ENCODE peak calls at places on chromosomes 16 and 17, in six cellular contexts. T is NCI-H774; O is stimulated activated CD4-positive, alpha-beta T cell treated with anti-CD3 and anti-CD28 coated beads, Interleukin-15, amount 100 ng/mL, for 1 hour; F is K562; L is T-helper 17 cell; W is naive thymus-derived CD4-positive, alpha-beta T cell. A is an unnamed sample.

GRCh38 chr17:63447688-63448005 is 1.5 kb upstream of the CYB561 start:
- DNase-seq in L (no peak), W (no peak), T (no peak), O (no peak), F (peak; percentile 53), A (no peak)

GRCh38 chr17:41810659-41811548 is 845 bp downstream of the P3H4 start:
- DNase-seq in T (no peak), F (peak; percentile 39), L (no peak), O (no peak), W (no peak), A (no peak)

GRCh38 chr16:22004321-22004720 is 3.4 kb upstream of the PDZD9 start:
- DNase-seq in F (no peak), O (no peak), L (no peak), W (no peak), T (no peak), A (no peak)

GRCh38 chr16:68590201-68590994 is 51.3 kb downstream of the ZFP90 start:
- DNase-seq in T (no peak), O (peak; percentile 2), F (peak; percentile 57), L (peak; percentile 21), W (peak; percentile 42), A (peak; percentile 27)

GRCh38 chr17:39653662-39654331 is 11.4 kb upstream of the TCAP start:
- DNase-seq in W (peak; percentile 70), T (peak; percentile 57), F (peak; percentile 89), L (peak; percentile 61), O (peak; percentile 59), A (peak; percentile 73)

GRCh38 chr16:24409045-24409444 is 130.3 kb upstream of the RBBP6 start:
- DNase-seq in T (no peak), F (no peak), L (no peak), O (no peak), W (no peak), A (no peak)

GRCh38 chr16:29756654-29757053 is 10.9 kb upstream of the C16orf54 start:
- DNase-seq in F (no peak), O (no peak), T (no peak), W (peak; percentile 76), L (no peak), A (no peak)

GRCh38 chr16:73125860-73126259 is 77.9 kb upstream of the ZFHX3 start:
- DNase-seq in W (no peak), F (no peak), O (no peak), L (no peak), T (no peak), A (no peak)

GRCh38 chr17:41308251-41308917 is 725 bp downstream of the KRTAP16-1 start:
- DNase-seq in F (no peak), W (peak; percentile 94), O (peak; percentile 71), L (peak; percentile 76), T (peak; percentile 85), A (peak; percentile 80)

GRCh38 chr17:2694381-2695242 is 17.0 kb downstream of the CLUH start:
- DNase-seq in W (no peak), T (no peak), F (no peak), O (no peak), L (no peak), A (no peak)

GRCh38 chr17:62656446-62656845 is 29.0 kb downstream of the MRC2 start:
- DNase-seq in L (no peak), O (no peak), W (no peak), F (no peak), T (no peak), A (no peak)

GRCh38 chr17:13118311-13118710 is 100.5 kb upstream of the ELAC2 start:
- DNase-seq in W (no peak), F (no peak), T (no peak), L (no peak), O (no peak), A (no peak)

GRCh38 chr17:79205688-79206205 is 131.1 kb downstream of the ENGASE start:
- DNase-seq in F (no peak), O (no peak), T (no peak), W (no peak), L (no peak), A (no peak)

GRCh38 chr17:73782641-73783381 is 138.6 kb upstream of the SDK2 start:
- DNase-seq in L (no peak), W (no peak), T (peak; percentile 51), O (no peak), F (peak; percentile 50), A (no peak)

GRCh38 chr17:80089762-80090161 is 11.6 kb upstream of the GAA start:
- DNase-seq in W (no peak), L (no peak), O (no peak), T (no peak), F (no peak), A (no peak)

GRCh38 chr17:13157656-13158055 is 139.8 kb upstream of the ELAC2 start:
- DNase-seq in L (no peak), T (no peak), F (no peak), O (no peak), W (no peak), A (no peak)

GRCh38 chr17:337866-338265 is 14.7 kb downstream of the RPH3AL start:
- DNase-seq in T (no peak), F (no peak), O (no peak), W (no peak), L (no peak), A (no peak)

A was measured in immature natural killer cell.